ENCODE peak calls at places on chromosome 11, in six cellular contexts. One of them, this sample, is unnamed.

GRCh38 chr11:118054712-118055640 is 21.9 kb upstream of the TMPRSS4 start:
- DNase-seq in WTC11: no peak
- DNase-seq in cardiac septum: peak; percentile 22
- DNase-seq in tibial artery: peak; percentile 42
- DNase-seq in T-cell: no peak
- DNase-seq in dorsolateral prefrontal cortex: no peak
- DNase-seq in this sample: no peak

GRCh38 chr11:68650801-68651200 is 33.5 kb upstream of the GAL start:
- DNase-seq in WTC11: no peak
- DNase-seq in cardiac septum: no peak
- DNase-seq in tibial artery: no peak
- DNase-seq in T-cell: no peak
- DNase-seq in dorsolateral prefrontal cortex: no peak
- DNase-seq in this sample: peak; percentile 39

GRCh38 chr11:73913472-73913871 is 36.7 kb downstream of the PAAF1 start:
- DNase-seq in WTC11: no peak
- DNase-seq in cardiac septum: no peak
- DNase-seq in tibial artery: no peak
- DNase-seq in T-cell: no peak
- DNase-seq in dorsolateral prefrontal cortex: no peak
- DNase-seq in this sample: no peak

GRCh38 chr11:46107780-46108179 is 13.5 kb downstream of the PHF21A start:
- DNase-seq in WTC11: no peak
- DNase-seq in cardiac septum: no peak
- DNase-seq in tibial artery: no peak
- DNase-seq in T-cell: no peak
- DNase-seq in dorsolateral prefrontal cortex: no peak
- DNase-seq in this sample: no peak

GRCh38 chr11:15852179-15852578 is 504.2 kb downstream of the SOX6 start:
- DNase-seq in WTC11: peak; percentile 26
- DNase-seq in cardiac septum: no peak
- DNase-seq in tibial artery: no peak
- DNase-seq in T-cell: no peak
- DNase-seq in dorsolateral prefrontal cortex: no peak
- DNase-seq in this sample: peak; percentile 37

GRCh38 chr11:86397351-86397750 is 22.7 kb downstream of the CCDC81 start:
- DNase-seq in WTC11: no peak
- DNase-seq in cardiac septum: no peak
- DNase-seq in tibial artery: no peak
- DNase-seq in T-cell: no peak
- DNase-seq in dorsolateral prefrontal cortex: no peak
- DNase-seq in this sample: no peak

GRCh38 chr11:73140213-73141030 is 1.7 kb downstream of the FCHSD2 start:
- DNase-seq in WTC11: peak; percentile 45
- DNase-seq in cardiac septum: no peak
- DNase-seq in tibial artery: peak; percentile 74
- DNase-seq in T-cell: no peak
- DNase-seq in dorsolateral prefrontal cortex: no peak
- DNase-seq in this sample: peak; percentile 74

GRCh38 chr11:23540101-23540561 is 679.9 kb upstream of the CCDC179 start:
- DNase-seq in WTC11: peak; percentile 14
- DNase-seq in cardiac septum: no peak
- DNase-seq in tibial artery: no peak
- DNase-seq in T-cell: no peak
- DNase-seq in dorsolateral prefrontal cortex: no peak
- DNase-seq in this sample: peak; percentile 52

GRCh38 chr11:1293619-1294015 is 15.8 kb downstream of the TOLLIP start:
- DNase-seq in WTC11: no peak
- DNase-seq in cardiac septum: peak; percentile 73
- DNase-seq in tibial artery: no peak
- DNase-seq in T-cell: no peak
- DNase-seq in dorsolateral prefrontal cortex: peak; percentile 66
- DNase-seq in this sample: no peak

GRCh38 chr11:119319702-119320592 is 3.0 kb upstream of the MCAM start:
- DNase-seq in WTC11: no peak
- DNase-seq in cardiac septum: no peak
- DNase-seq in tibial artery: peak; percentile 78
- DNase-seq in T-cell: no peak
- DNase-seq in dorsolateral prefrontal cortex: peak; percentile 69
- DNase-seq in this sample: no peak

GRCh38 chr11:28606930-28607329 is 498.7 kb downstream of the METTL15 start:
- DNase-seq in WTC11: peak; percentile 28
- DNase-seq in cardiac septum: no peak
- DNase-seq in tibial artery: no peak
- DNase-seq in T-cell: no peak
- DNase-seq in dorsolateral prefrontal cortex: no peak
- DNase-seq in this sample: no peak

GRCh38 chr11:2222479-2222878 is 47.9 kb downstream of the ASCL2 start:
- DNase-seq in WTC11: no peak
- DNase-seq in cardiac septum: no peak
- DNase-seq in tibial artery: no peak
- DNase-seq in T-cell: no peak
- DNase-seq in dorsolateral prefrontal cortex: no peak
- DNase-seq in this sample: no peak

GRCh38 chr11:100920571-100920970 is 209.0 kb downstream of the PGR start:
- DNase-seq in WTC11: no peak
- DNase-seq in cardiac septum: no peak
- DNase-seq in tibial artery: no peak
- DNase-seq in T-cell: no peak
- DNase-seq in dorsolateral prefrontal cortex: no peak
- DNase-seq in this sample: no peak

GRCh38 chr11:73969991-73970800 is 12.4 kb downstream of the UCP2 start:
- DNase-seq in WTC11: no peak
- DNase-seq in cardiac septum: peak; percentile 38
- DNase-seq in tibial artery: no peak
- DNase-seq in T-cell: peak; percentile 35
- DNase-seq in dorsolateral prefrontal cortex: no peak
- DNase-seq in this sample: no peak

GRCh38 chr11:33734441-33735165 is 1.6 kb downstream of the CD59 start:
- DNase-seq in WTC11: no peak
- DNase-seq in cardiac septum: no peak
- DNase-seq in tibial artery: no peak
- DNase-seq in T-cell: no peak
- DNase-seq in dorsolateral prefrontal cortex: no peak
- DNase-seq in this sample: no peak

This sample was measured in ecto neural progenitor cell.